ENCODE peak calls at places on chromosomes 13 and 19, in six cellular contexts. S is pancreas; B is OCI-LY7; O is coronary artery; I is transverse colon; U is CD8-positive, alpha-beta T cell. N is an unnamed sample.

GRCh38 chr19:2775556-2776430 is 7.3 kb downstream of the SGTA start:
- DNase-seq in S (no peak), B (no peak), O (no peak), I (peak), U (peak), N (peak)

GRCh38 chr13:42780044-42780443 is 1.3 kb upstream of the FAM216B start:
- DNase-seq in S (no peak), B (no peak), O (no peak), I (no peak), U (no peak), N (no peak)

GRCh38 chr19:18599485-18599884 is 7.1 kb downstream of the CRLF1 start:
- DNase-seq in S (no peak), B (no peak), O (no peak), I (no peak), U (no peak), N (no peak)

GRCh38 chr19:2235396-2236284 is 489 bp downstream of the PLEKHJ1 start:
- DNase-seq in S (no peak), B (peak), O (no peak), I (peak), U (no peak), N (no peak)

GRCh38 chr13:105442941-105443340 is 1092.5 kb downstream of the EFNB2 start:
- DNase-seq in S (no peak), B (no peak), O (no peak), I (no peak), U (no peak), N (no peak)

GRCh38 chr13:101416181-101417042 is at the start of gene NALCN:
- DNase-seq in S (peak), B (no peak), O (peak), I (no peak), U (no peak), N (no peak)

GRCh38 chr13:114124921-114125320 is 7.5 kb downstream of the RASA3 start:
- DNase-seq in S (no peak), B (no peak), O (no peak), I (no peak), U (peak), N (peak)

GRCh38 chr13:43285891-43286602 is 262.7 kb downstream of the DNAJC15 start:
- DNase-seq in S (no peak), B (no peak), O (no peak), I (no peak), U (no peak), N (no peak)

GRCh38 chr19:1491114-1491848 is at the start of gene REEP6:
- DNase-seq in S (no peak), B (no peak), O (no peak), I (no peak), U (no peak), N (no peak)

GRCh38 chr19:13875824-13876223 is 1.1 kb upstream of the NANOS3 start:
- DNase-seq in S (no peak), B (no peak), O (no peak), I (no peak), U (no peak), N (no peak)

GRCh38 chr13:80256352-80256932 is 84.5 kb downstream of the SPRY2 start:
- DNase-seq in S (no peak), B (no peak), O (no peak), I (no peak), U (no peak), N (no peak)

GRCh38 chr13:23980160-23980551 is 82.9 kb upstream of the C1QTNF9B start:
- DNase-seq in S (peak), B (no peak), O (peak), I (peak), U (peak), N (peak)

GRCh38 chr13:99265823-99266426 is 7.7 kb upstream of the GPR18 start:
- DNase-seq in S (no peak), B (peak), O (no peak), I (no peak), U (no peak), N (no peak)

GRCh38 chr19:13155472-13156284 is 5.5 kb downstream of the IER2 start:
- DNase-seq in S (peak), B (peak), O (peak), I (peak), U (peak), N (peak)

GRCh38 chr13:42066542-42066941 is 18.1 kb downstream of the DGKH start:
- DNase-seq in S (no peak), B (no peak), O (no peak), I (no peak), U (no peak), N (no peak)

GRCh38 chr13:42977219-42977659 is 14.8 kb downstream of the EPSTI1 start:
- DNase-seq in S (no peak), B (no peak), O (no peak), I (no peak), U (no peak), N (no peak)

GRCh38 chr19:12881172-12881808 is at the start of gene DNASE2:
- DNase-seq in S (peak), B (peak), O (peak), I (peak), U (peak), N (peak)

GRCh38 chr19:31301306-31301980 is 47.8 kb downstream of the TSHZ3 start:
- DNase-seq in S (no peak), B (no peak), O (no peak), I (no peak), U (no peak), N (no peak)

GRCh38 chr19:2805991-2806649 is 13.5 kb upstream of the ZNF554 start:
- DNase-seq in S (no peak), B (no peak), O (no peak), I (no peak), U (no peak), N (no peak)

GRCh38 chr13:110239280-110240120 is 67.5 kb downstream of the COL4A1 start:
- DNase-seq in S (no peak), B (no peak), O (no peak), I (no peak), U (no peak), N (no peak)

GRCh38 chr19:4619668-4620294 is 19.5 kb upstream of the TNFAIP8L1 start:
- DNase-seq in S (no peak), B (no peak), O (no peak), I (no peak), U (no peak), N (no peak)

GRCh38 chr19:4624301-4624700 is 15.0 kb upstream of the TNFAIP8L1 start:
- DNase-seq in S (no peak), B (no peak), O (no peak), I (no peak), U (no peak), N (no peak)

GRCh38 chr19:4622695-4623421 is 16.5 kb upstream of the TNFAIP8L1 start:
- DNase-seq in S (no peak), B (no peak), O (no peak), I (no peak), U (no peak), N (no peak)

GRCh38 chr19:4620675-4621074 is 18.6 kb upstream of the TNFAIP8L1 start:
- DNase-seq in S (no peak), B (no peak), O (no peak), I (no peak), U (no peak), N (no peak)

DNA sequence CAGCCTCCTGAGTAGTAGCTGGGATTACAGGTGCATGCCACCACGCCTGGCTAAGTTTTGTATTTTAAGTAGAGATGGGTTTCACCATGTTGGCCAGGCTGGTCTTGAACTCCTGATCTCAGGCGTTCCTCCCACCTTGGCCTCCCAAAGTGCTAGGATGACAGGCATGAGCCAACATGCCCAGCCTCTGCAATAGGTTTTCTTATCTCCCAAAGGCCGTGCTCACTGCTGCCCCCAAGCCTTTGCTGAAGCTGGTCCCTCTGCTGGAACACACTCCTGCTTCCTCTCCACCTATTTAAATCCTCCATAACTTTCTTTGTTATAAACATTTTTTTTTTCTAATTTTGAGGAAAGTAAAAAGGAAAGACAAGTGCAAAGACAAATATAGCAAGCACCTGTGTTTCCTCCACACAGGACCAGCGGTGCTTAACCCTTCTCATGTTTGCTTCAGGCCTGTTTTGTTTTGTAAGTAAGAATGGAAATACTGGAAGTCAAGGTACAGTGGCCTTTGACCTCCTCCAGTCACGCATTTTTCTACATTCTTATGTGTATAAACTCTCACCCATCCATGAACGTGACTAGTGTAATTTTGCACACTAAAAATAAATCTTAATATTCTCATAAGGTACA is 14.5 kb upstream of the TNFAIP8L1 start:
- DNase-seq in S (no peak), B (no peak), O (no peak), I (no peak), U (no peak), N (no peak)
- TF ChIP-seq CTCF in S (no peak), B (peak), O (no peak), I (no peak), U (no peak), N (no peak)

GRCh38 chr19:55703790-55704215 is 28.8 kb downstream of the EPN1 start:
- DNase-seq in S (peak), B (peak), O (no peak), I (peak), U (no peak), N (peak)
- TF ChIP-seq CTCF in S (peak), B (peak), O (peak), I (peak), U (peak), N (peak)

GRCh38 chr13:76016799-76017198 is 380.7 kb downstream of the LMO7 start:
- DNase-seq in S (no peak), B (peak), O (no peak), I (peak), U (no peak), N (no peak)
- TF ChIP-seq CTCF in S (no peak), B (peak), O (no peak), I (peak), U (peak), N (no peak)

DNA sequence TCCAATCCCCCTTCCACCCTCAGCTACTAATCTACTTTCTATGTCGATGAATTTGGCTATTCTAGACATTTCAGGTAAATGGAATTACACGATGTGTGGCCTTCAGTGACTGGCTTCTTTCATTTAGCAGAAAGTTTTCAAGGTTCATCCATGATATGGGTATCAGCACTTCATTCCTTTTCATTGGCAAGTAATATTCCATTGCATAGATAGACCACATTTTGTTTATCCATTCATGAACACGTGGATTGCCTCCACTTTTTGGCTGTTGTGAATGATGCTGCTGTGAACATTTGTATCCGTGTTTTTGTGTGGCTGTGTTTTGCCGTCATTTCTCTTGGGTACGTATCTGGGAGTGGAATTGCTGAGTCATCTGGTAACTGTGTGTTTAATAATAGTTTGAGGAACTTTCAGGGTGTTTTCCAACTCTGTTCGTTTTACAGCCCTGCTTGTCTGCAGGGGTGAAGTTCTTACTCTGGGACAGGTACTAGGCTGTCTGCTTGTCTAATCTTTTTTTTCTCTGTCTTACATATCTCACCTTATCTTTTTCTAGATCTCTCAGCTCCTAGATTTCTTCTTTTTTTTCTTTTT is 32.5 kb downstream of the MARK4 start:
- DNase-seq in S (no peak), B (no peak), O (no peak), I (no peak), U (no peak), N (no peak)
- TF ChIP-seq CTCF in S (no peak), B (no peak), O (no peak), I (no peak), U (no peak), N (no peak)

DNA sequence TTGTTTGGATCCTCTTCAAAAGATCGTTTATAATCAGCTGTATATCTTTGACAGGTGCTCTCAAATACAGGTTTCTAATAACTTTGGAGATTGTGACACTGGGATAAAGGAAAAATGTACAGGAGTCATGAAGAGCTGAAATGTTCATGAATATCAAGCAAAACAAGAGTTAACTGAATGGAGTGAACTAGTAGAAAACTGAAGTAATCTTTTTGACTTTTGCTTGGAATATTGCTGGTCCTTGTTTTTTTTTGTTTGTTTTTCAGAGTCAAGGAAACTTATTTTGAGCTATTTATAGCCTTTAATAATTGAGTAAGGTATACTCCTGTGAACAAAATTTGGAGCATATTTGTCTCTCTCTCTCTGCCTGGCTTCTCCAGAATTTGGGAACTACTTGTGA is 25.3 kb downstream of the MED4 start:
- DNase-seq in S (no peak), B (no peak), O (no peak), I (no peak), U (no peak), N (no peak)
- TF ChIP-seq CTCF in S (no peak), B (no peak), O (no peak), I (no peak), U (no peak), N (no peak)

DNA sequence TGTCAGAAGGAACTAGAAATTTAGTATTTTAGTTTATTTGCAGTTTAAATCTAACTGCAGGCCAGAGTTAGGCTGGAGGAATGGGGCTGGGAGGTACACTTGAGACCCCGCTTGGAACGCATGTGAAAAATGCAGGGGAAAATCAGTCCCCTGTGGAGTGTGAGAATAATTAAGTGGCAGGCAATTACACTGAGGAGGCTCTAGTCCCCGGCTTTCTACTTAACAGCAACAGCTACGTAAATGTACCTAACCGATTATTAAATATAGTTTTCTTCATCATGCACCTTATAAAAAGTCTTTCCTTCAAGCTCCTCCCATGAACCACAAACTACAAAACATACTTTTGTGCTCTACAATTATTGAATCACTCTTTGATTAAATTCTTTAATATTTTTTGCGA is 808 bp downstream of the ZNF708 start:
- DNase-seq in S (no peak), B (peak), O (no peak), I (no peak), U (no peak), N (no peak)
- TF ChIP-seq CTCF in S (no peak), B (no peak), O (no peak), I (no peak), U (no peak), N (no peak)

DNA sequence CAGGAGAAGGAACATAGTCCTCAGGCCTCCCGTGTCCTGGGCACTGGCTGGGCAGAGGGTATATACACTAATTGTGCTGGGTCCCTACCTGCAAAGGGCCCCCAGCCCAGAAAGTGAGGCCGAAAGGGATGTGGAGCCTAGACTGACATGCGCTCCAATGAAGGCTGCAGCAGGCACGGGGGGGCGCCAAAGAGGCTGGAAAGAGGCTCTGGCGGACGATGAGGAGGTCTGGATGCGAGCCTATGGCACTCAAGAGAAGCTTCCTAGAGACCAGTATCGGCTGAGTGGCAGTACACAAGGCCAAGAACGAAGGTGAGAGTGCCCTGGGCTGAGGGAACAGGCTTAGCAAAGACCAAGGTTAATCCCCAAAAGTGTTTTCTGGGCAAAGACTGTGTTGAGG is 16.6 kb downstream of the VRK3 start:
- DNase-seq in S (no peak), B (no peak), O (no peak), I (no peak), U (no peak), N (no peak)
- TF ChIP-seq CTCF in S (no peak), B (peak), O (no peak), I (no peak), U (no peak), N (no peak)

DNA sequence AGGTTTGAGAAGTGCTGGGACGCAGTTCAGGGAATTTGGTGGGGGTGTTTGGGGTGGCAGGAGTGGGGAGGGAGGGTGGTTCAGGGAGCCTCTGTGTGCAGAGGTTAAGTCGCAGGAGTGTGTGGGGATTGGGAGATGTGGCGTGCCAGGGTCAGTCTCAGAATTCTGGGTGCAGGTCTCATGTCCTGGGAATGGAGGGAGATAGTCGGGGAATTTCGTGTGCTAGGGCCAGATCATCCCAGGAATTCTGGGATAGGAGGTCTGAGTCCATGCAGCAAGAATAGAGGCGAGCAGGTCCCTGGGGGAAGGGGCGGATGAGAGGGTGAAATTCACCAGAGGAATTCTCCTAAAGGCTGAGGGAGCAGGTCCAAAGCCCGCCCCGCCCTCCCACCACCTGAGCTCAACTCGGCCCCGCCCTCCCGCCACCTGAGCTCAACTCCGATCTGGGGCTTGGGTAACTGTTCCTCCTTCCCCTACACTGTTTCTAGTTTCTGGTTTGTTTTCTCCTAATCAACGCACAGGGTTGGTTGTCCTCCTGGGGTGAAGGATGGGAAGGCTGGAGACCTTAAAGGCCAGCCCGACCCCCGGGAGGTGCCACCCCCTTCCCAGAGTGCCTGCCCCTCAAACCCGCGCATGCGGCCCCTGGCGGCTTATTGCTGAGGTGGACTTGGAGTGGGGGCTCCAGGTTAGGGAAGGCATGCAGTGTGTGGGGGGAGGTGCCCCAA is 15.2 kb downstream of the KCNC3 start:
- DNase-seq in S (no peak), B (no peak), O (no peak), I (no peak), U (no peak), N (no peak)
- TF ChIP-seq CTCF in S (no peak), B (no peak), O (no peak), I (no peak), U (no peak), N (no peak)